ENCODE peak calls at places on chromosomes 2 and 18, in eight cellular contexts. U is right cardiac atrium, A is adrenal gland, X is heart left ventricle, E is A549, O is neural progenitor cell, R is GM12878, J is aorta. Z is an unnamed sample.
A peak's percentile ranks its signal among the peaks of the same experiment; 100 is the strongest.

GRCh38 chr2:102367331-102367971 is 11.9 kb downstream of the IL18R1 start:
- DNase-seq in U (no peak), A (no peak), X (no peak), E (no peak), O (no peak), R (peak; percentile 84), J (no peak), Z (no peak)

GRCh38 chr2:109125595-109126500 is 3.2 kb upstream of the SH3RF3 start:
- DNase-seq in U (no peak), A (no peak), X (no peak), E (peak; percentile 28), O (no peak), R (no peak), J (peak; percentile 47), Z (no peak)

GRCh38 chr2:47205576-47206141 is 50.6 kb upstream of the STPG4 start:
- DNase-seq in U (peak; percentile 66), A (peak; percentile 78), X (peak; percentile 72), E (no peak), O (no peak), R (no peak), J (no peak), Z (peak; percentile 56)

GRCh38 chr2:166042356-166042755 is 85.5 kb downstream of the SCN1A start:
- DNase-seq in U (no peak), A (no peak), X (no peak), E (no peak), O (no peak), R (no peak), J (no peak), Z (no peak)

GRCh38 chr2:239026711-239027430 is 179.0 kb downstream of the TWIST2 start:
- DNase-seq in U (no peak), A (no peak), X (peak; percentile 33), E (no peak), O (peak; percentile 62), R (no peak), J (peak; percentile 75), Z (no peak)

GRCh38 chr2:152696476-152696875 is 20.8 kb downstream of the PRPF40A start:
- DNase-seq in U (no peak), A (no peak), X (no peak), E (no peak), O (no peak), R (no peak), J (no peak), Z (no peak)

GRCh38 chr2:175234153-175234552 is 52.6 kb upstream of the ATP5MC3 start:
- DNase-seq in U (no peak), A (no peak), X (no peak), E (no peak), O (no peak), R (no peak), J (no peak), Z (no peak)

GRCh38 chr2:60745761-60746160 is 10.3 kb upstream of the PAPOLG start:
- DNase-seq in U (no peak), A (no peak), X (no peak), E (no peak), O (no peak), R (no peak), J (no peak), Z (no peak)

GRCh38 chr2:110770308-110770695 is 37.9 kb downstream of the ACOXL start:
- DNase-seq in U (no peak), A (no peak), X (no peak), E (no peak), O (peak; percentile 28), R (no peak), J (no peak), Z (peak; percentile 44)

GRCh38 chr2:110770696-110771425 is 38.5 kb downstream of the ACOXL start:
- DNase-seq in U (peak; percentile 17), A (no peak), X (peak; percentile 37), E (no peak), O (peak; percentile 95), R (no peak), J (no peak), Z (peak; percentile 35)

GRCh38 chr2:110773470-110773921 is 41.1 kb downstream of the ACOXL start:
- DNase-seq in U (peak; percentile 69), A (peak; percentile 51), X (peak; percentile 88), E (no peak), O (no peak), R (no peak), J (peak; percentile 83), Z (peak; percentile 87)

GRCh38 chr2:110772383-110772755 is 40.0 kb downstream of the ACOXL start:
- DNase-seq in U (no peak), A (no peak), X (no peak), E (no peak), O (no peak), R (no peak), J (no peak), Z (no peak)

DNA sequence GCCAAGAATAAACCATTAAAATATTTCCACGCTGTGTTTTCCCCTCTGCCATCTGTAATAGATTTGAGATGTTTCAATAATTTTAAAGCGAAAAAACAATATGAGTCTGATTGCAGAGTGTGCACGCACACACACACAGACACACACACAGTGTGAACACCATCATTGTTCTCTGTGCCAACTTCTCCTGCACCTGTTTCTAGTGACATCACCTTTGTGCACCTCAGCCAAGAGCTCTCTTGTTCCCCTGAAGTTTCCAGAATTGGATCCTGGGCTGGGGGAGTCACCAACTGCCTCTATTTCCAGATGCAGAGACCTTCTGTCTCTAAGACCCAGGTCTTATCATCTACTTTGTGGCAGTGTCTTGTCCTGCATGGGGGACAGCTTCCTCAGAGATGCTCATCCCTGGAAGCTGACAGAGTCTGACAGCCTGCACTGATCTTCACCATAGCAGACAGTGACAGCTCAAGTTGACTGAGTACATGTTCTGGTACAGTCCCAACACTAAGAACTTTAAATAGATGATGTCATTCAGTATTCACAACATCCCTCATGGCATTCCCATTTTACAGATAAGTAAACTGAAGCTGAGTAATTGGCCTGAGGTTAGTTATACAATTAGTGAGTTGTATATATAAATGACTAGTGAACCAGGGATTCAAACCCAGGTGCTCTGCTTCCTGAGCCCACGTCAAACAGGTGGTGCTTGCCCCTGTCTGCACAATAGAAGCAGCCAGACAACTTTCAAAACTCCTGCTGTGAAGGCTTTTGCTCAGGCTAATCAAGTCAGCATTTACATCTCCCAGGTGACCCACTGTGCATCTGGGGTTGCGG is 39.4 kb downstream of the ACOXL start:
- DNase-seq in U (no peak), A (no peak), X (no peak), E (no peak), O (no peak), R (no peak), J (no peak), Z (no peak)
- H3K4me1 ChIP-seq in U (peaks cover 9% of the 10 kb centered on the region), A (peaks cover 6% of the 10 kb centered on the region), X (peaks cover 15% of the 10 kb centered on the region), E (no peaks in the 10 kb centered on the region), O (peaks cover 45% of the 10 kb centered on the region), R (no peaks in the 10 kb centered on the region), J (no peaks in the 10 kb centered on the region), Z (peaks cover 45% of the 10 kb centered on the region)

DNA sequence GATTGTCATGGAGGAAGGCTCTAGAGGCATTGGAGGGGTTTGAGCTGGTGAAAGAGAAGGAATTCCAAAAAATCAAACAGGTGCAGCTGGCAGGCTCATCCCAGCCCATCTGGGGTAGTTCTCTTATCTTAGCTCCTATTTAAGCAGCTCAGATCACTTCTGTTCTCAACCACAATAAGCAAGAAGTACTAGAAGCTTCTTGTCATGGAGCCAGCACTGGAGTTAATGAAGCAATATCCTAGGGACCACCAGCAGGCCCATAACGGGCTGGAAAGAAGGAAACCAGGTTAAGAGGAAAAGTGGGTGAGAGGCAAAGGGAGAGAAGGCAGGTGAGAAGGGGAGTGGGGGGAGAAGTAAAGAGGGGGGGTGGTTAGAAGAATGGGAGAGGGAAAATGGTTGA is 100.7 kb upstream of the ZFP36L2 start:
- DNase-seq in U (no peak), A (no peak), X (no peak), E (no peak), O (no peak), R (no peak), J (no peak), Z (no peak)
- H3K27ac ChIP-seq in U (no peak overlapping the region), A (no peak overlapping the region), X (no peak overlapping the region), E (no peak overlapping the region), O (no peak overlapping the region), R (no peak overlapping the region), J (no peak overlapping the region), Z (peak overlapping the region; percentile 93)

DNA sequence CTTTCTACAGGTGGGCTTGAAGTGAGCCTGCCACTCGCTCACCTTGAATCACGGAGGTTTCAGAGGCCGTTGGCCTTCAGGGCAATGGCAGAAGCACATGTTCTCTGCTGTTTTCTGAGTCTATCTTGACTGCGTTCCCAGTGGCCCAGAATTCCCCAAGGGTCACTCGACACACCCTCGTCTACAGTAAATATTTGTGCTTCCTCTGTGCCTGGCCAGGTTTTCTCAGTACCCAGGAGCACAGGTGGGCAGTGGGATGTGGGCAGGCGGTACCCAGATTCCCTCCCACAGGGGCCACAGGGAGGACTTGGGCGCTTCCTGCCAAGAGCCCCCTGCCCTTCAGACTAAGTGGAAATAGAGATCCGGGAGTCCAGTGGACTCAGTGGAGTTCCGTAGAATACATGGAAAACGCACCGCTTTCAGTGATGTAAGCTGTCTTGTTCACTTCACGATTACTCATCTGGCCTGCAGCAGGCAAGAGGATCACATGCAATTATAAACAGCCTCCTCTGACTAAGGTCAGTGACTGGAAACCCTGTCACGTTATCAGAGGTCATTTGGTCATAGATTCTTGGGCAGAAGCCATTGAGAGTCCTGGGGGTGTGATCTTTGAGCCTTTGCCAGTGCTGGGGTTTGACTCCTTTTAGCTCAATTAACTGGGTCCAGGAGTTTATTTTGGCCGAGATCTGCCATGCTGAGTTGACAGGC is 179.8 kb downstream of the NEDD4L start:
- DNase-seq in U (peak; percentile 65), A (peak; percentile 91), X (peak; percentile 62), E (peak; percentile 65), O (no peak), R (no peak), J (no peak), Z (no peak)
- H3K4me1 ChIP-seq in U (peaks cover 10% of the 10 kb centered on the region), A (peaks cover 34% of the 10 kb centered on the region), X (no peaks in the 10 kb centered on the region), E (peaks cover 52% of the 10 kb centered on the region), O (peaks cover 33% of the 10 kb centered on the region), R (peaks cover 13% of the 10 kb centered on the region), J (no peaks in the 10 kb centered on the region), Z (peaks cover 34% of the 10 kb centered on the region)

GRCh38 chr18:55464581-55464980 is 123.4 kb downstream of the TCF4 start:
- DNase-seq in U (no peak), A (no peak), X (no peak), E (no peak), O (no peak), R (no peak), J (no peak), Z (no peak)
- H3K27ac ChIP-seq in U (no peak overlapping the region), A (no peak overlapping the region), X (peak overlapping the region; percentile 0), E (no peak overlapping the region), O (no peak overlapping the region), R (no peak overlapping the region), J (no peak overlapping the region), Z (peak overlapping the region; percentile 20)

GRCh38 chr2:9102861-9103662 is 99.6 kb upstream of the MBOAT2 start:
- DNase-seq in U (no peak), A (no peak), X (no peak), E (no peak), O (peak; percentile 39), R (no peak), J (peak; percentile 44), Z (no peak)
- H3K4me1 ChIP-seq in U (no peaks in the 10 kb centered on the region), A (no peaks in the 10 kb centered on the region), X (peaks cover 4% of the 10 kb centered on the region), E (peaks cover 10% of the 10 kb centered on the region), O (peaks cover 16% of the 10 kb centered on the region), R (peaks cover 27% of the 10 kb centered on the region), J (no peaks in the 10 kb centered on the region), Z (peaks cover 21% of the 10 kb centered on the region)

GRCh38 chr2:189261431-189261841 is 81.9 kb upstream of the COL5A2 start:
- DNase-seq in U (no peak), A (no peak), X (no peak), E (no peak), O (no peak), R (no peak), J (no peak), Z (no peak)
- H3K27ac ChIP-seq in U (no peak overlapping the region), A (no peak overlapping the region), X (no peak overlapping the region), E (peak overlapping the region; percentile 66), O (no peak overlapping the region), R (no peak overlapping the region), J (no peak overlapping the region), Z (no peak overlapping the region)

GRCh38 chr18:2986150-2986865 is 26.6 kb downstream of the LPIN2 start:
- DNase-seq in U (no peak), A (no peak), X (no peak), E (no peak), O (no peak), R (no peak), J (no peak), Z (no peak)
- H3K4me1 ChIP-seq in U (peaks cover 6% of the 10 kb centered on the region), A (peaks cover 27% of the 10 kb centered on the region), X (peaks cover 7% of the 10 kb centered on the region), E (peaks cover 79% of the 10 kb centered on the region), O (peaks cover 27% of the 10 kb centered on the region), R (peaks cover 15% of the 10 kb centered on the region), J (no peaks in the 10 kb centered on the region), Z (peaks cover 22% of the 10 kb centered on the region)